ENCODE peak calls at places on chromosomes 12 and 14, in seven cellular contexts. K, T, U, Z, S, W and A are unnamed samples.

GRCh38 chr14:106276326-106277267 is 750.2 kb downstream of the TMEM121 start:
- DNase-seq in K (no peak), T (no peak), U (no peak), Z (no peak), S (no peak), W (no peak), A (no peak)

GRCh38 chr12:117092886-117093285 is 6.3 kb downstream of the TESC start:
- DNase-seq in K (no peak), T (no peak), U (no peak), Z (no peak), S (no peak), W (no peak), A (no peak)

GRCh38 chr12:102344691-102345090 is 135.7 kb downstream of the IGF1 start:
- DNase-seq in K (no peak), T (no peak), U (no peak), Z (no peak), S (no peak), W (no peak), A (no peak)

GRCh38 chr12:120764766-120765165 is 39.1 kb downstream of the ACADS start:
- DNase-seq in K (no peak), T (no peak), U (no peak), Z (no peak), S (no peak), W (no peak), A (no peak)

GRCh38 chr14:61280092-61280525 is 1.0 kb downstream of the TMEM30B start:
- DNase-seq in K (no peak), T (peak; percentile 24), U (no peak), Z (no peak), S (no peak), W (peak; percentile 50), A (no peak)

GRCh38 chr12:101039848-101040531 is 170.0 kb downstream of the SLC5A8 start:
- DNase-seq in K (no peak), T (no peak), U (no peak), Z (no peak), S (no peak), W (no peak), A (no peak)

GRCh38 chr12:127723236-127723635 is 543.7 kb upstream of the TMEM132C start:
- DNase-seq in K (no peak), T (no peak), U (no peak), Z (no peak), S (no peak), W (no peak), A (no peak)

GRCh38 chr12:108860443-108860842 is 3.1 kb upstream of the SSH1 start:
- DNase-seq in K (no peak), T (no peak), U (no peak), Z (no peak), S (no peak), W (no peak), A (no peak)

GRCh38 chr14:100239200-100239839 is 376 bp downstream of the YY1 start:
- DNase-seq in K (no peak), T (no peak), U (peak; percentile 82), Z (peak; percentile 36), S (no peak), W (peak; percentile 43), A (no peak)

GRCh38 chr14:22850944-22851790 is 14.8 kb downstream of the MMP14 start:
- DNase-seq in K (no peak), T (peak; percentile 95), U (peak; percentile 93), Z (peak; percentile 92), S (no peak), W (peak; percentile 85), A (peak; percentile 77)

GRCh38 chr12:62581288-62582064 is 114.8 kb downstream of the MON2 start:
- DNase-seq in K (peak; percentile 40), T (no peak), U (no peak), Z (peak; percentile 58), S (no peak), W (no peak), A (no peak)

GRCh38 chr12:46267618-46268348 is 1.1 kb downstream of the SLC38A1 start:
- DNase-seq in K (no peak), T (peak; percentile 2), U (no peak), Z (peak; percentile 49), S (no peak), W (peak; percentile 31), A (no peak)

GRCh38 chr12:46265734-46266133 is 3.1 kb downstream of the SLC38A1 start:
- DNase-seq in K (no peak), T (no peak), U (no peak), Z (no peak), S (no peak), W (no peak), A (no peak)

GRCh38 chr12:46265102-46265501 is 3.7 kb downstream of the SLC38A1 start:
- DNase-seq in K (no peak), T (no peak), U (no peak), Z (no peak), S (no peak), W (no peak), A (no peak)

GRCh38 chr12:46266869-46267617 is 1.8 kb downstream of the SLC38A1 start:
- DNase-seq in K (peak; percentile 24), T (peak; percentile 53), U (peak; percentile 86), Z (peak; percentile 78), S (no peak), W (peak; percentile 66), A (peak; percentile 14)

DNA sequence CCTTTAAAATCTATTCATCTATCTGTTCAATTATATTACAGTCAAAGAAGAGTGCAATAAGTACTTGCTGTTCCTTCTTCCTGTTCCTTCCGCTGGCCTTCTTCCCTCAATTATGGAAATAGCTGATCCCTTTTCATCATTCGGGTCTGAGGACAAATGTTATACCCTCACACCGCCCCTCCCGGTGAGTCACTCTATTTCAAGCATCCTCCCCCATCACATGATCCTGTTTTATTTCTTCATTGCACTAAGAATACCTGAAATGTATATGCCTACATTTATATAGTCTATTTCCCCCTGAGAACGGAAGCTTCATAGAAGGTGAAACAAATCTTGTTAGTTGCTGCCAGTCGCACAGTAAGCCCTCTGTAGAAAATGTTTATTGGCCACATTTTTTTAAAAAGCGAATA is 2.5 kb downstream of the SLC38A1 start:
- DNase-seq in K (peak; percentile 41), T (no peak), U (no peak), Z (peak; percentile 37), S (no peak), W (no peak), A (no peak)
- H3K4me3 ChIP-seq in K (peak overlapping the region; percentile 66), T (no peak overlapping the region), U (peak overlapping the region; percentile 80), Z (peak overlapping the region; percentile 84), S (peak overlapping the region; percentile 87), W (no peak overlapping the region), A (no peak overlapping the region)

DNA sequence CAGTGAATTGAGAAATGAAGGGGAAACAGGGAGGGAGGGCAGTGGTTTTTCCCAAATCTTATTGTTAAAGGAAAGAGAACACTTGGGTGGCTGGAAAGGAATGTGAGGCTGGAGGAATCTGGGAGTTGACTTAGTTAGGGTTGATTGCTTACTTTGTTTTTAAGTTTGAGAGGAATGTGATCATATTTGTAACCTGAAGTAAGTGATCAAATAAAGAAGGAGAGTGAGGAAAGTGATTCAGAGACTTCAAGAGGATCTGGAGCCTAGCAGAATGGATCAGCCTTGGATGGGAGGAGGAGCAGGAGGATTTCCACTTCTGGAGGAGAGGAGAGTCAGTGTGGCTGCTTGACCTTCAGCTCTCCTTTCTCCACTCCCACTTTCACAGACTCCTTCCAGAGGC is 6.0 kb upstream of the LRP6 start:
- DNase-seq in K (no peak), T (no peak), U (no peak), Z (no peak), S (no peak), W (no peak), A (no peak)
- H3K27ac ChIP-seq in K (peak overlapping the region; percentile 53), T (no peak overlapping the region), U (no peak overlapping the region), Z (no peak overlapping the region), S (no peak overlapping the region), W (no peak overlapping the region), A (no peak overlapping the region)

GRCh38 chr14:39432619-39433451 is 602 bp upstream of the FBXO33 start:
- DNase-seq in K (peak; percentile 80), T (peak; percentile 95), U (peak; percentile 92), Z (peak; percentile 80), S (peak; percentile 75), W (peak; percentile 95), A (peak; percentile 72)

GRCh38 chr14:39432179-39432618 is at the start of gene FBXO33:
- DNase-seq in K (peak; percentile 89), T (peak; percentile 97), U (peak; percentile 98), Z (peak; percentile 96), S (peak; percentile 87), W (peak; percentile 97), A (peak; percentile 92)

GRCh38 chr14:39430762-39431415 is 1.3 kb downstream of the FBXO33 start:
- DNase-seq in K (no peak), T (no peak), U (no peak), Z (peak; percentile 20), S (no peak), W (no peak), A (no peak)

GRCh38 chr14:39433452-39433813 is 1.2 kb upstream of the FBXO33 start:
- DNase-seq in K (no peak), T (no peak), U (no peak), Z (no peak), S (no peak), W (no peak), A (no peak)

DNA sequence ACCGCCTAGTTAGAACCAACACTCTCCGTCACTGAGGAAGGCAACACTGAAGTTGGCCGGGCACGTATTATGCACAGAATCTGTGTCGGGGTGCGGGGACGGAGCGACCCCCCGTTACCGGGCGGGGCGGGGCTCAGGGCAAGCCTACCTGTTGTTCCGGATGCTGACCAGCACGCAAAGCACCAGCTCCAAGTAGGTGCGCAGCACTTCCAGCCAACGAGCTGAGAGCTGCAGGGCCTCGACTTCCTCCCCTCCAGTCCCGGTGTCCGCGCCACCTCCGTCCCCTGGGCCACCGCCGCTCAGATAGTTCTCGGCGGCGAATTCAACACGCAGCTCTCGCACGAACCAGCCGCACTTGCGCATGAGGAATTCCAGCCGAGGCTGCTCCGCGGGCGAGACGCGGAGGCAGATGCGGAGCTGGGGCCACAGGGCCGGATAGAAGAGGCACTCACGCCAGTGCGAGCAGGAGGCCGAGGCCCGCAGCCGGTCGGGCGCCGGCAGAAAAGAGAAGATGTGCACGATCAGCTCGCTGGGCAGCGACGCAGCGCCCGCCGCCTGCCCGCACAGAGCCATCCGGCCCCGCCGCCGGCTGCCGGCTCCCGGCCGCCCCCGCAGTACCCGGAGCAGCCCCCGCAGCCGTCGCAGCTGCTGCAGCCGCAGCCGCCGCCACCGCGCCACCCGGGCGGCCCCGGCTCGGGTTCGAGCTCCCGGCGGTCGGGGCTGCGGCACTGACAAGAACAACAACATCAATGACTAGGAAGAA is 636 bp downstream of the FBXO33 start:
- DNase-seq in K (peak; percentile 16), T (peak; percentile 59), U (peak; percentile 85), Z (peak; percentile 50), S (no peak), W (peak; percentile 60), A (peak; percentile 15)
- TF ChIP-seq POLR2A in K (peak; percentile 34), T (peak; percentile 95), U (peak; percentile 8), Z (no peak), S (peak; percentile 69), W (peak; percentile 44), A (no peak)

GRCh38 chr14:30849983-30850382 is 24.4 kb upstream of the COCH start:
- DNase-seq in K (no peak), T (no peak), U (no peak), Z (no peak), S (no peak), W (no peak), A (no peak)

GRCh38 chr14:30849354-30849753 is 25.0 kb upstream of the COCH start:
- DNase-seq in K (no peak), T (no peak), U (no peak), Z (no peak), S (no peak), W (no peak), A (no peak)

GRCh38 chr14:30848449-30849240 is 25.7 kb upstream of the COCH start:
- DNase-seq in K (no peak), T (no peak), U (no peak), Z (no peak), S (no peak), W (no peak), A (no peak)

GRCh38 chr14:30855345-30856037 is 18.9 kb upstream of the COCH start:
- DNase-seq in K (no peak), T (no peak), U (no peak), Z (no peak), S (no peak), W (no peak), A (no peak)

GRCh38 chr14:30854492-30854891 is 19.9 kb upstream of the COCH start:
- DNase-seq in K (no peak), T (no peak), U (no peak), Z (no peak), S (no peak), W (no peak), A (no peak)
- H3K4me3 ChIP-seq in K (no peak overlapping the region), T (no peak overlapping the region), U (no peak overlapping the region), Z (no peak overlapping the region), S (no peak overlapping the region), W (no peak overlapping the region), A (no peak overlapping the region)